ENCODE peak calls at places on chromosomes 5 and 9, in five cellular contexts. L is neuronal stem cell, J is HepG2, O is IMR-90, T is Karpas-422. C is an unnamed sample.

GRCh38 chr9:86854898-86855523 is 92.3 kb downstream of the GAS1 start:
- DNase-seq in T (no peak), J (peak; percentile 58), L (peak; percentile 87), O (peak; percentile 96), C (no peak)

GRCh38 chr5:180282281-180282680 is 9.6 kb downstream of the MAPK9 start:
- DNase-seq in J (no peak), T (no peak), L (no peak), O (no peak), C (no peak)

GRCh38 chr9:98241357-98242104 is 13.9 kb downstream of the TBC1D2 start:
- DNase-seq in O (no peak), T (no peak), J (no peak), L (no peak), C (no peak)

GRCh38 chr5:31911291-31912265 is 262.5 kb downstream of the GOLPH3 start:
- DNase-seq in J (no peak), T (peak; percentile 42), L (no peak), O (no peak), C (no peak)

GRCh38 chr5:151924564-151925395 is at the start of gene GLRA1:
- DNase-seq in J (peak; percentile 24), O (peak; percentile 31), T (peak; percentile 68), L (peak; percentile 83), C (peak; percentile 37)

GRCh38 chr5:111998871-111999270 is 241.9 kb upstream of the NREP start:
- DNase-seq in J (no peak), L (no peak), T (no peak), O (no peak), C (no peak)

GRCh38 chr9:114501786-114502682 is 3.2 kb downstream of the WHRN start:
- DNase-seq in J (peak; percentile 48), L (peak; percentile 48), O (peak; percentile 81), T (no peak), C (no peak)

GRCh38 chr9:20984471-20984870 is 47.0 kb downstream of the HACD4 start:
- DNase-seq in L (no peak), J (no peak), T (no peak), O (peak; percentile 41), C (no peak)

GRCh38 chr5:141330299-141331080 is at the start of gene PCDHGA1:
- DNase-seq in T (peak; percentile 89), J (peak; percentile 51), L (no peak), O (peak; percentile 75), C (peak; percentile 65)

GRCh38 chr5:135473956-135474670 is 22.0 kb upstream of the TIFAB start:
- DNase-seq in T (no peak), O (no peak), J (no peak), L (no peak), C (no peak)

GRCh38 chr5:65032250-65032649 is 263.5 kb downstream of the CWC27 start:
- DNase-seq in O (peak; percentile 100), J (no peak), L (no peak), T (no peak), C (no peak)

DNA sequence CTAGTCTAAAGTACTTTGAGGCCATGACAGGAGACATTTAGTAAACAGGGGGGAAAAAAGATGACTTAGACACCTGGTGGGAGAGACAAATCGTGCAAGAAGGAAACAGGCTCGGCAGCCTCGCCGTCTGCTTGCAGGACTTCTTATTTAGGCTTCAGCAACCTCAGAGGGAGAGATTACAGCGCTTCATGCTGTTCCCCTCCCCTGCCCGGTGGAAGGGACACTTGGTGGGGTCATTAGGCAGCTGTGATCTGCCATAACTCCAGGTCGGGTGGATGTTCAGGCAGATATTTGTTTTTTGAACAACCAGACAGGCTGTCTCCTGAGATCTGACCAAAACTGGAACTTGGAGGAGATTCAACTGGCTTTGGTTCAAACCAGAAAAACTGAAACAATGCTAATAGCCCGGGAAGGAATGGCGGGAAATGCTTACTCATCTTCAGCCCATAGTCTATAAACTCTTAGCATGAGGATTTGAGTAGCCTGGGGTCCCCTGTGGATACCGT is 38.1 kb upstream of the CD180 start:
- DNase-seq in T (no peak), O (peak; percentile 76), L (no peak), J (peak; percentile 39), C (no peak)
- H2AFZ ChIP-seq in T (no peak overlapping the region), O (peak overlapping the region; percentile 81), L (no peak overlapping the region), J (no peak overlapping the region), C (no peak overlapping the region)

DNA sequence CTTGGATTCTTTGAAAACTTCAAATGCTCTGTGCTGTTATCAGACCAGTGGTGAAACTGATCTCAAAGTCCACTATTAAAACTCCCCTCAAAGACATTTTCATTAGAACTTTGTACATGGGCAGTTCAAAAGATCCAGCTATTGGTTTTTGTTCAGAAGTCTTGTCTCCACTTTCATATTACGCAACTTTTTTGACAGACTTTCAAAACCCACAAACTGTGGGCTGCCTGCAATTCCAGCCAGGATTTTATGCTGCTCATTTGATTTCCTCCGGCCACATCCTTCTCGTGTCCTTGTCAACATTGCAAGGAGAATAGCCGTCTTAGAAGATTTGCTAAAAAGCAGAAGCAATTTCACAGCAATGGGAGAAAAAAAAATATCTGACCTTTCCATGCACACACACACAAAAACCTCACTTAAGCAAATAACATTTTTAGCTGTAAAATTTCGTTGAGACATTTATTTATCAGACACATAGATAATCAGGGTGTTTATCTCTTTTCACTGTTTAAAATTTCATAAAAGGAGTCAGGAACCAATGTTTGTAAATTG is 1990.5 kb downstream of the MAT2B start:
- DNase-seq in O (peak; percentile 22), J (no peak), L (no peak), T (no peak), C (no peak)
- H3K27ac ChIP-seq in O (no peak overlapping the region), J (no peak overlapping the region), L (no peak overlapping the region), T (no peak overlapping the region), C (no peak overlapping the region)

DNA sequence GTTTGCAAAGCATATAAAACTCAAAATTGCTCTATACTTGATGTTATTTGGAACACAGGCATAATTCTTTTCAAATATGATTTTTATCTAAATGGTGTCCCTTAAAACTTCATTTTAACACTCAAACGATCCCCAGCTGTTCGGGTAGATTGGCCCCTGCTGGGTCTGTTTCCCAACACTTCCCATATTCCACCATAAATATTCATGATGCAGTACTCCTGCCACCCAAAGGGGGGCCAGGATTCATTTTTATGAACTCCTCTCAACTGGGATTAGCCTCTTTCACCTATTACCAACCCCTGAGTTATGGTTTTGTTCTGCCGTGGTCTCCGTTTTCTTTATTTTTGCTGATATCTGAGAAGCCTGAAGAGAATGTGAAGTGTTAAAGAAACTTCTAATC is 383.9 kb downstream of the DMRT2 start:
- DNase-seq in L (no peak), T (no peak), J (no peak), O (no peak), C (no peak)
- H3K9me3 ChIP-seq in L (no peaks in the 10 kb centered on the region), T (no peaks in the 10 kb centered on the region), J (no peaks in the 10 kb centered on the region), O (peaks cover 11% of the 10 kb centered on the region), C (no peaks in the 10 kb centered on the region)

GRCh38 chr5:11047051-11047450 is 286.0 kb upstream of the DAP start:
- DNase-seq in O (no peak), L (no peak), J (no peak), T (no peak), C (no peak)

GRCh38 chr5:11046160-11046559 is 285.1 kb upstream of the DAP start:
- DNase-seq in J (no peak), T (peak; percentile 44), L (no peak), O (peak; percentile 18), C (no peak)

GRCh38 chr5:11047625-11048024 is 286.6 kb upstream of the DAP start:
- DNase-seq in J (no peak), T (no peak), O (no peak), L (no peak), C (no peak)

GRCh38 chr5:11050596-11051304 is 289.7 kb upstream of the DAP start:
- DNase-seq in L (no peak), T (peak; percentile 45), O (peak; percentile 2), J (no peak), C (no peak)

DNA sequence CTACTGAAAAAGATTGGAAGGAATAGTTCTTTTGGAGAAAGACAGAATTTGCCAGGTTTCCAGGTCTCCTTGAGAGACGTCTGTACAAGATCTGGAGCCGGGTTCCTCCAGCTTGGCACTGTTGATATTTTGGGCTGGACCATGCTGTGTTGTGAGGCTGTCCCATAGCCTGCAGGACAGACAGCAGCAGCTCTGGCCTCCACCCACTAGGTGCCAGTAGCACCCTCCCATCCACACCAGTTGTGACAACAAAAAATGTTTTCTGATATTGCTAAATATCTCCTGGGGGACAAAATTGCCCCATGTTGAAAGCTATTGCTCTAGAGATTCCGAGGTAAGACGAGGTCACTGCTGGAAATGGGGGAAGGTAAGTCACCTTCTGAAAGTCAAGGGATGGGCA is 287.7 kb upstream of the DAP start:
- DNase-seq in J (no peak), L (no peak), T (peak; percentile 64), O (no peak), C (peak; percentile 1)
- H2AFZ ChIP-seq in J (no peak overlapping the region), L (no peak overlapping the region), T (no peak overlapping the region), O (no peak overlapping the region), C (no peak overlapping the region)

GRCh38 chr5:54758038-54758437 is 227.4 kb downstream of the ESM1 start:
- DNase-seq in J (no peak), T (no peak), L (no peak), O (peak; percentile 95), C (no peak)
- H3K27ac ChIP-seq in J (no peak overlapping the region), T (no peak overlapping the region), L (no peak overlapping the region), O (peak overlapping the region; percentile 87), C (no peak overlapping the region)

GRCh38 chr5:179124853-179125788 is 64.9 kb downstream of the ZNF354C start:
- DNase-seq in T (no peak), O (no peak), J (no peak), L (no peak), C (no peak)
- H3K9me3 ChIP-seq in T (no peaks in the 10 kb centered on the region), O (no peaks in the 10 kb centered on the region), J (no peaks in the 10 kb centered on the region), L (peaks cover 3% of the 10 kb centered on the region), C (no peaks in the 10 kb centered on the region)

DNA sequence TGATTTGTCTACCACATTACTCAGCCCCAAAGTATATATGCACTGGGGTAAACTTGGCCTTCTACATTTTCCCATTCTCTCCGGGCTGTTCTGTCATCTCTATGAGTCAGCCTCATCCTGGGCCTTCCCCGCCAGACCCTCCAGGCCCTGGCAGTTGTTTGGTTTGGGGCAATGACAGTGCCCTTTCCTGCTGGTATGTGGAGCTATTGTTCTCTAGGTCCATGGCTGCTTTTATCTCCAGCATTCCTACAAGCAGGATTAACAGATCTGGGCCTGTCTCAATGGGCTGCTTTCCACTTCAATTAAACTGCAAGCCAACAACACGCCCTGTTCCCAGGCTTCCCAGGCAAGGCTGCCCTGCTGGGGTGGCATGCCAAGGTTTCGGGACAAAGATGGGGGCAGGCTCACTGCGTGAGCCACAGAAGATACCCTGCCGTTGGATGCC is 136.4 kb downstream of the SLIT3 start:
- DNase-seq in O (no peak), T (no peak), J (no peak), L (peak; percentile 80), C (no peak)
- H2AFZ ChIP-seq in O (no peak overlapping the region), T (no peak overlapping the region), J (no peak overlapping the region), L (no peak overlapping the region), C (no peak overlapping the region)

C was measured in OCI-LY7.